ENCODE peak calls at places on chromosomes 16 and 17, in five cellular contexts. D is heart left ventricle, B is NCI-H2081 treated with DMSO at 0.1 percent for 48 hours, L is T-helper 17 cell, Y is cardiac fibroblast. Z is an unnamed sample.

GRCh38 chr16:27474041-27474440 is 72.1 kb downstream of the IL21R start:
- DNase-seq in D (no peak), B (no peak), L (no peak), Y (no peak), Z (no peak)

GRCh38 chr16:85612191-85612800 is 826 bp upstream of the GSE1 start:
- DNase-seq in D (peak; percentile 90), B (no peak), L (no peak), Y (peak; percentile 85), Z (peak; percentile 81)

GRCh38 chr17:78940708-78941107 is 15.5 kb upstream of the TIMP2 start:
- DNase-seq in D (no peak), B (no peak), L (no peak), Y (peak; percentile 37), Z (no peak)

GRCh38 chr16:88914750-88915368 is 48.4 kb upstream of the PABPN1L start:
- DNase-seq in D (peak; percentile 69), B (no peak), L (no peak), Y (peak; percentile 46), Z (peak; percentile 60)

GRCh38 chr16:86464044-86464443 is 46.3 kb upstream of the FOXF1 start:
- DNase-seq in D (no peak), B (no peak), L (no peak), Y (no peak), Z (no peak)

GRCh38 chr16:24955975-24956731 is 59.0 kb downstream of the ARHGAP17 start:
- DNase-seq in D (no peak), B (no peak), L (no peak), Y (no peak), Z (peak; percentile 7)

GRCh38 chr17:44007346-44008204 is 3.2 kb downstream of the NAGS start:
- DNase-seq in D (peak; percentile 58), B (no peak), L (no peak), Y (peak; percentile 52), Z (no peak)

GRCh38 chr17:82006468-82007227 is 16.0 kb downstream of the CENPX start:
- DNase-seq in D (no peak), B (no peak), L (no peak), Y (peak; percentile 59), Z (peak; percentile 50)

GRCh38 chr17:71338396-71338795 is 782.4 kb upstream of the SOX9 start:
- DNase-seq in D (no peak), B (no peak), L (no peak), Y (peak; percentile 42), Z (no peak)

GRCh38 chr17:82647593-82648164 is 565 bp downstream of the WDR45B start:
- DNase-seq in D (no peak), B (no peak), L (peak; percentile 65), Y (peak; percentile 20), Z (peak; percentile 41)

GRCh38 chr17:78351449-78352006 is 8.3 kb downstream of the SOCS3 start:
- DNase-seq in D (peak; percentile 97), B (no peak), L (no peak), Y (peak; percentile 100), Z (peak; percentile 92)

GRCh38 chr17:56744721-56745120 is 89.0 kb downstream of the C17orf67 start:
- DNase-seq in D (no peak), B (no peak), L (no peak), Y (no peak), Z (no peak)

GRCh38 chr17:45092932-45093430 is 31.9 kb downstream of the NMT1 start:
- DNase-seq in D (peak; percentile 88), B (no peak), L (no peak), Y (peak; percentile 98), Z (peak; percentile 74)

GRCh38 chr16:56985288-56985961 is 3.9 kb upstream of the NLRC5 start:
- DNase-seq in D (peak; percentile 80), B (no peak), L (no peak), Y (peak; percentile 90), Z (peak; percentile 65)

GRCh38 chr17:5545051-5545987 is 39.0 kb downstream of the NLRP1 start:
- DNase-seq in D (no peak), B (no peak), L (no peak), Y (no peak), Z (no peak)

GRCh38 chr17:61403846-61404701 is 4.4 kb downstream of the TBX2 start:
- DNase-seq in D (peak; percentile 35), B (no peak), L (no peak), Y (no peak), Z (no peak)

GRCh38 chr17:50470451-50470850 is 1.8 kb upstream of the CHAD start:
- DNase-seq in D (no peak), B (no peak), L (no peak), Y (no peak), Z (no peak)

GRCh38 chr17:62668091-62668804 is 40.8 kb downstream of the MRC2 start:
- DNase-seq in D (no peak), B (no peak), L (no peak), Y (no peak), Z (no peak)

GRCh38 chr17:80987941-80988461 is 3.6 kb upstream of the CHMP6 start:
- DNase-seq in D (no peak), B (no peak), L (no peak), Y (no peak), Z (no peak)

GRCh38 chr17:56570199-56570598 is 23.3 kb upstream of the NOG start:
- DNase-seq in D (no peak), B (no peak), L (no peak), Y (no peak), Z (no peak)

GRCh38 chr17:77089118-77089477 is 51.7 kb upstream of the SEC14L1 start:
- DNase-seq in D (no peak), B (no peak), L (no peak), Y (no peak), Z (no peak)

GRCh38 chr17:77783991-77784820 is 174.3 kb upstream of the TNRC6C start:
- DNase-seq in D (no peak), B (no peak), L (peak; percentile 45), Y (no peak), Z (no peak)

GRCh38 chr16:2471653-2472487 is 773 bp downstream of the NTN3 start:
- DNase-seq in D (no peak), B (no peak), L (no peak), Y (no peak), Z (no peak)

GRCh38 chr17:4557626-4558310 is 2.6 kb upstream of the MYBBP1A start:
- DNase-seq in D (peak; percentile 15), B (no peak), L (no peak), Y (no peak), Z (no peak)

GRCh38 chr17:74145756-74146155 is 57.7 kb upstream of the RPL38 start:
- DNase-seq in D (no peak), B (no peak), L (no peak), Y (no peak), Z (no peak)

GRCh38 chr16:28494141-28494851 is at the start of gene APOBR:
- DNase-seq in D (peak; percentile 59), B (no peak), L (peak; percentile 84), Y (no peak), Z (no peak)

GRCh38 chr16:79047337-79047736 is 553.2 kb downstream of the MAF start:
- DNase-seq in D (no peak), B (no peak), L (no peak), Y (no peak), Z (no peak)

GRCh38 chr16:12091569-12092346 is 115.2 kb downstream of the SNX29 start:
- DNase-seq in D (no peak), B (no peak), L (no peak), Y (no peak), Z (no peak)

GRCh38 chr17:64185101-64185500 is 55.2 kb upstream of the ERN1 start:
- DNase-seq in D (no peak), B (no peak), L (no peak), Y (no peak), Z (no peak)

GRCh38 chr17:6551356-6551755 is 5.0 kb downstream of the PITPNM3 start:
- DNase-seq in D (no peak), B (no peak), L (no peak), Y (no peak), Z (no peak)

GRCh38 chr16:66264311-66265105 is 102.0 kb upstream of the CDH5 start:
- DNase-seq in D (no peak), B (no peak), L (no peak), Y (no peak), Z (no peak)

Z was measured in heart right ventricle.